ENCODE peak calls at places on chromosome 10, in seven cellular contexts. C is neural progenitor cell, M is OCI-LY7, L is PC-3, W is HCT116, D is GM23338, O is SK-N-SH. U is an unnamed sample. For H3K4me1, the result is how much of the 10 kb centered on the place peaks cover.

GRCh38 chr10:132538790-132539421 is 1.3 kb downstream of the INPP5A start:
- DNase-seq in C (no peak), M (no peak), L (no peak), W (no peak), D (no peak), O (peak), U (no peak)

GRCh38 chr10:123284022-123284421 is 129.8 kb downstream of the BUB3 start:
- DNase-seq in C (no peak), M (no peak), L (peak), W (peak), D (peak), O (no peak), U (no peak)

GRCh38 chr10:74039561-74040145 is 41.7 kb downstream of the VCL start:
- DNase-seq in C (no peak), M (no peak), L (no peak), W (no peak), D (no peak), O (no peak), U (no peak)

GRCh38 chr10:125980521-125980920 is 84.2 kb downstream of the FANK1 start:
- DNase-seq in C (no peak), M (no peak), L (no peak), W (no peak), D (no peak), O (no peak), U (no peak)

GRCh38 chr10:11758527-11759236 is 16.5 kb downstream of the ECHDC3 start:
- DNase-seq in C (no peak), M (no peak), L (no peak), W (no peak), D (no peak), O (no peak), U (no peak)

GRCh38 chr10:49740346-49741107 is 21.6 kb downstream of the OGDHL start:
- DNase-seq in C (no peak), M (no peak), L (no peak), W (no peak), D (no peak), O (peak), U (no peak)

GRCh38 chr10:75404335-75405200 is 3.0 kb upstream of the ZNF503 start:
- DNase-seq in C (peak), M (no peak), L (peak), W (no peak), D (peak), O (peak), U (peak)

GRCh38 chr10:132063432-132063831 is 2.3 kb upstream of the JAKMIP3 start:
- DNase-seq in C (no peak), M (no peak), L (no peak), W (no peak), D (no peak), O (no peak), U (no peak)

GRCh38 chr10:4254101-4254994 is 469.3 kb upstream of the KLF6 start:
- DNase-seq in C (no peak), M (no peak), L (no peak), W (no peak), D (no peak), O (no peak), U (peak)

GRCh38 chr10:21265622-21266021 is 259.9 kb downstream of the SKIDA1 start:
- DNase-seq in C (no peak), M (no peak), L (peak), W (no peak), D (no peak), O (no peak), U (no peak)

GRCh38 chr10:290026-290725 is 154.9 kb downstream of the ZMYND11 start:
- DNase-seq in C (no peak), M (no peak), L (no peak), W (no peak), D (no peak), O (no peak), U (no peak)

GRCh38 chr10:67676208-67676825 is 19.7 kb downstream of the CTNNA3 start:
- DNase-seq in C (no peak), M (no peak), L (no peak), W (no peak), D (no peak), O (no peak), U (no peak)

GRCh38 chr10:2936816-2937215 is 130.5 kb upstream of the PFKP start:
- DNase-seq in C (no peak), M (no peak), L (no peak), W (no peak), D (no peak), O (no peak), U (no peak)

GRCh38 chr10:29186221-29186620 is 102.6 kb upstream of the LYZL1 start:
- DNase-seq in C (no peak), M (no peak), L (peak), W (no peak), D (no peak), O (no peak), U (no peak)

GRCh38 chr10:7756360-7756992 is 31.3 kb downstream of the KIN start:
- DNase-seq in C (peak), M (peak), L (peak), W (peak), D (peak), O (no peak), U (peak)

GRCh38 chr10:97278491-97278989 is 13.9 kb downstream of the ARHGAP19 start:
- DNase-seq in C (peak), M (peak), L (peak), W (peak), D (peak), O (peak), U (peak)

GRCh38 chr10:60937784-60938654 is 6.0 kb downstream of the RHOBTB1 start:
- DNase-seq in C (no peak), M (no peak), L (peak), W (no peak), D (no peak), O (no peak), U (peak)

GRCh38 chr10:57018452-57018851 is 657.4 kb upstream of the ZWINT start:
- DNase-seq in C (no peak), M (no peak), L (no peak), W (no peak), D (peak), O (no peak), U (no peak)

GRCh38 chr10:35993816-35994515 is 351.9 kb upstream of the FZD8 start:
- DNase-seq in C (no peak), M (no peak), L (no peak), W (no peak), D (no peak), O (no peak), U (no peak)

GRCh38 chr10:28425431-28425830 is 107.5 kb upstream of the WAC start:
- DNase-seq in C (no peak), M (no peak), L (no peak), W (no peak), D (no peak), O (no peak), U (no peak)

GRCh38 chr10:123136221-123136805 is 543 bp downstream of the HMX3 start:
- DNase-seq in C (no peak), M (no peak), L (no peak), W (no peak), D (peak), O (no peak), U (no peak)

GRCh38 chr10:116038259-116038658 is 234.7 kb downstream of the GFRA1 start:
- DNase-seq in C (no peak), M (no peak), L (no peak), W (no peak), D (no peak), O (no peak), U (no peak)

GRCh38 chr10:74244097-74244685 is 93.2 kb downstream of the ADK start:
- DNase-seq in C (peak), M (peak), L (peak), W (peak), D (peak), O (peak), U (peak)

GRCh38 chr10:63166742-63167258 is 33.7 kb downstream of the NRBF2 start:
- DNase-seq in C (peak), M (peak), L (peak), W (peak), D (peak), O (peak), U (peak)

GRCh38 chr10:74027702-74028101 is 29.8 kb downstream of the VCL start:
- DNase-seq in C (no peak), M (no peak), L (peak), W (no peak), D (no peak), O (no peak), U (no peak)

GRCh38 chr10:78861456-78862327 is 207.1 kb upstream of the ZMIZ1 start:
- DNase-seq in C (no peak), M (no peak), L (peak), W (no peak), D (no peak), O (peak), U (peak)

GRCh38 chr10:26574783-26575182 is 122.7 kb upstream of the PDSS1 start:
- DNase-seq in C (no peak), M (peak), L (no peak), W (no peak), D (no peak), O (no peak), U (no peak)

GRCh38 chr10:101287922-101288638 is 58.8 kb upstream of the LBX1 start:
- DNase-seq in C (peak), M (peak), L (peak), W (peak), D (peak), O (peak), U (no peak)

GRCh38 chr10:102727037-102727818 is 12.8 kb downstream of the SFXN2 start:
- DNase-seq in C (no peak), M (no peak), L (no peak), W (no peak), D (no peak), O (no peak), U (no peak)
- TF ChIP-seq EZH2phosphoT487 in C (no peak), M (no peak), L (no peak), W (no peak), D (no peak), O (no peak), U (no peak)

GRCh38 chr10:102647433-102648268 is 3.4 kb downstream of the TRIM8 start:
- DNase-seq in C (no peak), M (peak), L (no peak), W (no peak), D (no peak), O (no peak), U (no peak)
- H3K4me2 ChIP-seq in C (peak), M (peak), L (peak), W (peak), D (peak), O (peak), U (peak)

DNA sequence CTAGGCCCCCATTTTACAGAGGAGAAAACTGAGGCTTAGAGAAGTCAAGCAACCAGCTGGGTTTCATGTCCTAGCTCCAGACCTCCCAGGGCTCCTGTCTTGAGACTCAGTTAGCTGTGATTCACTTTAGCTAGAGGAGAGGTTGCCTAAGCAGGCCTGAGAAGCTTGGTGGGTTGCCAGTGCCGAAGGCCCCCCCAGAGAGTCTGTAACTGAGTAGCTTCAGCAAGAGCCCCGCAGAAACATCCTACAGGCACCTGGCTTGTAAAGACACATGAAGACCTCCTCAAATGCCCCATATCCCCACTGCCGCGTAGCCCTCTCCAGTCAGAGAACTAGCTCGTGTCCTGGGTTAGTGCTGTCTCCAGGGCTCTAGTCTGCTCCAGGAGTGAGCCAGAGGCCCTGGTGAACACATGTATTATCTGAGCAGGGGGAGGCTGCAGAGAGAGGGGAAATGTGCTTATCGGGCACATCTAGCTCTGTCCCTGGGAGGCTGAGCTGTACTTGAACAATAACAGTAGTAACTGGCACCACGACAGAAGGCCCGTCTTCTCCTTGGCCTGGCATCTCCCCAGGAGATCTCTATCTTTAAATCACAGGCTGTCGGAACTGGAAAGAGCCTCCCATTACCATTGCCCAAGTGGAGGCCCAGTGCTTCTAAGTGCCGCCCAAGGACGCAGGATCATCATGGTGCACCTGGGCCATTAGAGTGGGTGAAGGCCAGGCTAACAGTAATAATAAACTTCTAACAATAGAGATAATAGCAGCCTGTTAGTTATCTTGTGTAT is 28.9 kb downstream of the UNC5B start:
- DNase-seq in C (no peak), M (no peak), L (no peak), W (no peak), D (no peak), O (peak), U (no peak)
- H3K4me1 ChIP-seq in C (under half), M (under half), L (under half), W (under half), D (under half), O (half or more), U (half or more)

GRCh38 chr10:124386186-124387077 is 32.3 kb downstream of the OAT start:
- DNase-seq in C (peak), M (no peak), L (no peak), W (no peak), D (peak), O (peak), U (no peak)
- TF ChIP-seq EZH2phosphoT487 in C (no peak), M (no peak), L (no peak), W (no peak), D (no peak), O (no peak), U (no peak)

DNA sequence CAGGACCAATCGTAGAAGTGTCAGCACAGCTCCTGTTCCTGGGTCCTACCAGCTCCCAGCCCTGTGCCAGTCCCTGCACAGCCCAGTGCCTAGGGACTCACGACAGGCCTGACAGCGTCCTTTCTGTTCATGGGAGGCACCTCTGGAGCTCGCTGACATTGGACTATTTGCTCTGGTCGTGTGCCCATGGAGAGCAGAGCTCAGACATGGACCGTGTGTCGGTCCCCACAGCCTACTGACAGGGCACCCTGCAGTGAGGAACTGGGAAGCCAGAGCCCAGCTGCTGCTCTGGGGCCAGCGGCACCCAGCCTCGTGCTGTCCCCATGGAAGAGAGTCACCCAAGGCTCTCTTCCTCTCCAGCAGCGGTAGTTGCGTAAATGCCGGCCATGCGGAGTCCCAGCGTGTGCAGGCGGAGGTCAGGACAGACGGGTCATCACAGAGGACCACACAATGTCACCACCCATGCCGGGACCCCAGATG is 20.3 kb upstream of the ANTXRL start:
- DNase-seq in C (no peak), M (no peak), L (no peak), W (no peak), D (no peak), O (no peak), U (no peak)
- H3K4me2 ChIP-seq in C (no peak), M (peak), L (no peak), W (no peak), D (no peak), O (no peak), U (no peak)

DNA sequence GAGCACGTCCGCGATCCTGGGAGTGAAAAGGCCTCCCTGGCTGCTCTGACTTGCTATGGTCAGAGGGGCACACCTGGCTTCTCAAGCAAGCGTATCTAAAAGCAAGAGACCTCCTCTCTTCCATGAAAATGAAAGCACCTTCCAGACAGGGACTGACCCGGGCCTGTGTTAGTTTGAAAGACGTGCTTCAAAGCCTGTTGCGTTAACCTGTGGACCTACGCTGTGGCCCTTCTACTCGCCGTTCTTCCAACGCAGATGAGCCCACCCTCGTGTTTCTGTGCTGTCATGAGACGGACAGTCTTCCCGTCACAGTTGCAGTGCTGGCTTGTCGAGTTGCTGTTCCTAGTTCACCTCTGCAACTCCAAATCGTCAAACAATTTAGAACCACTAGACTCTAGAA is 15.5 kb upstream of the GDI2 start:
- DNase-seq in C (no peak), M (no peak), L (no peak), W (no peak), D (no peak), O (no peak), U (no peak)
- H3K4me1 ChIP-seq in C (under half), M (under half), L (under half), W (under half), D (under half), O (under half), U (under half)

GRCh38 chr10:129909531-129910286 is 54.4 kb downstream of the EBF3 start:
- DNase-seq in C (no peak), M (no peak), L (no peak), W (no peak), D (no peak), O (no peak), U (no peak)
- TF ChIP-seq EZH2phosphoT487 in C (no peak), M (no peak), L (no peak), W (no peak), D (no peak), O (no peak), U (no peak)

GRCh38 chr10:98956576-98957260 is 278.9 kb downstream of the HPSE2 start:
- DNase-seq in C (no peak), M (no peak), L (no peak), W (no peak), D (no peak), O (no peak), U (no peak)
- H3K4me2 ChIP-seq in C (no peak), M (no peak), L (no peak), W (no peak), D (no peak), O (no peak), U (no peak)